ENCODE peak calls at places on chromosomes 3 and 15, in six cellular contexts. B, M, G, X, C and O are unnamed samples.

GRCh38 chr15:25226360-25226759 is 212.5 kb downstream of the UBE3A start:
- DNase-seq in X (no peak), G (no peak), B (no peak), C (no peak), M (no peak), O (no peak)

GRCh38 chr3:98734311-98734710 is 28.8 kb upstream of the ST3GAL6 start:
- DNase-seq in B (no peak), G (no peak), C (no peak), M (no peak), X (no peak), O (peak; percentile 43)

GRCh38 chr3:71548995-71549394 is 34.5 kb downstream of the FOXP1 start:
- DNase-seq in G (no peak), B (no peak), X (no peak), C (no peak), M (no peak), O (no peak)

GRCh38 chr3:52432631-52433030 is 12.3 kb downstream of the SEMA3G start:
- DNase-seq in C (no peak), M (no peak), G (no peak), B (no peak), X (no peak), O (no peak)

GRCh38 chr3:184250167-184250828 is 826 bp downstream of the EEF1AKMT4 start:
- DNase-seq in G (peak; percentile 57), X (peak; percentile 94), C (peak; percentile 91), M (peak; percentile 95), B (peak; percentile 94), O (peak; percentile 88)

GRCh38 chr3:52780298-52780585 is 2.8 kb downstream of the ITIH1 start:
- DNase-seq in G (no peak), X (no peak), C (no peak), B (no peak), M (no peak), O (no peak)

GRCh38 chr3:10389341-10389740 is 68.4 kb upstream of the SEC13 start:
- DNase-seq in C (no peak), M (no peak), G (no peak), X (no peak), B (peak; percentile 76), O (no peak)

GRCh38 chr3:136632625-136633081 is 119.5 kb downstream of the STAG1 start:
- DNase-seq in G (peak; percentile 20), X (no peak), C (no peak), B (no peak), M (no peak), O (no peak)

GRCh38 chr3:49013738-49014660 is 4.4 kb downstream of the DALRD3 start:
- DNase-seq in B (peak; percentile 69), G (no peak), M (peak; percentile 65), C (peak; percentile 61), X (peak; percentile 83), O (peak; percentile 33)

GRCh38 chr15:89163271-89164055 is 57.9 kb downstream of the RLBP1 start:
- DNase-seq in G (no peak), M (no peak), X (no peak), B (no peak), C (no peak), O (no peak)

GRCh38 chr3:196238612-196239190 is 22.4 kb downstream of the SLC51A start:
- DNase-seq in X (no peak), M (no peak), B (no peak), G (no peak), C (no peak), O (no peak)

GRCh38 chr3:158313344-158313927 is 203.5 kb downstream of the RSRC1 start:
- DNase-seq in M (peak; percentile 15), G (peak; percentile 6), X (peak; percentile 53), C (no peak), B (peak; percentile 52), O (peak; percentile 39)

GRCh38 chr15:69008056-69008455 is 6.4 kb upstream of the NOX5 start:
- DNase-seq in M (no peak), B (no peak), C (no peak), G (no peak), X (no peak), O (no peak)

GRCh38 chr3:126567696-126568438 is 9.1 kb upstream of the C3orf22 start:
- DNase-seq in M (no peak), G (no peak), X (no peak), B (no peak), C (no peak), O (no peak)

GRCh38 chr15:66721501-66721937 is 19.5 kb downstream of the SMAD6 start:
- DNase-seq in M (no peak), X (no peak), G (no peak), B (no peak), C (no peak), O (no peak)

GRCh38 chr15:27774638-27775037 is 324.5 kb downstream of the OCA2 start:
- DNase-seq in G (no peak), C (no peak), B (no peak), X (no peak), M (no peak), O (no peak)

GRCh38 chr3:42123012-42123581 is 31.9 kb downstream of the TRAK1 start:
- DNase-seq in C (no peak), G (no peak), X (peak; percentile 82), M (no peak), B (no peak), O (no peak)

GRCh38 chr3:9744162-9744561 is 5.6 kb upstream of the OGG1 start:
- DNase-seq in X (no peak), M (no peak), G (no peak), B (no peak), C (no peak), O (no peak)

GRCh38 chr3:61688307-61688695 is 126.9 kb downstream of the PTPRG start:
- DNase-seq in G (no peak), X (no peak), C (no peak), B (no peak), M (no peak), O (no peak)

GRCh38 chr3:61687206-61687605 is 125.8 kb downstream of the PTPRG start:
- DNase-seq in X (no peak), C (no peak), G (no peak), B (no peak), M (no peak), O (no peak)

GRCh38 chr3:61686228-61686648 is 124.9 kb downstream of the PTPRG start:
- DNase-seq in C (no peak), X (no peak), G (no peak), M (no peak), B (no peak), O (no peak)

GRCh38 chr3:61685755-61686154 is 124.4 kb downstream of the PTPRG start:
- DNase-seq in M (no peak), B (no peak), G (no peak), C (no peak), X (no peak), O (no peak)

GRCh38 chr3:61687663-61688306 is 126.4 kb downstream of the PTPRG start:
- DNase-seq in B (no peak), C (no peak), M (no peak), X (no peak), G (no peak), O (no peak)
- H3K4me3 ChIP-seq in B (no peak overlapping the region), C (no peak overlapping the region), M (no peak overlapping the region), X (no peak overlapping the region), G (no peak overlapping the region), O (no peak overlapping the region)

GRCh38 chr3:89795506-89795905 is 688.1 kb downstream of the EPHA3 start:
- DNase-seq in M (no peak), G (no peak), X (no peak), C (no peak), B (no peak), O (no peak)
- TF ChIP-seq CTCF in M (no peak), G (no peak), X (no peak), C (no peak), B (no peak), O (no peak)

DNA sequence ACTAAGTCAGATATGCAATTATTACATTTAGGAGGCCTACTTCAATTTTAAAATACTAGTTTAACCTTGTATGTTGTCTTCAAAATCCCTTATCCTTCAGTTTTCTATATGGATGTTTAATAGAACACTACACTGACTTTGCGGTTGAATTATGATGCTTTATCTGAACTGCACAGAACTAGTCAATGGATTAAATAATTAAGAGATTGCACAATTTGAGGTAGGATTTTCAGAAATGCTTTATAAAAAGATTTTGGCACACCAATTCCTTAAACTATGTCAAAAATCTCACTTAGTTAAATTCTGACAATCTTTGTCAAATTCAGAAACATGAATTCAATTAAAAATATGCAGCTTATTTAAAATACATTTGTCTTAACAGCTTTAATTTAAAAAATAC is 28.1 kb downstream of the ATOSA start:
- DNase-seq in B (no peak), M (no peak), C (no peak), G (no peak), X (no peak), O (no peak)
- H3K4me3 ChIP-seq in B (no peak overlapping the region), M (no peak overlapping the region), C (no peak overlapping the region), G (peak overlapping the region; percentile 62), X (peak overlapping the region; percentile 37), O (no peak overlapping the region)

GRCh38 chr15:42490743-42491539 is at the start of gene ZNF106:
- DNase-seq in B (peak; percentile 94), X (peak; percentile 94), M (peak; percentile 88), G (peak; percentile 84), C (peak; percentile 85), O (peak; percentile 94)
- TF ChIP-seq CTCF in B (peak; percentile 52), X (no peak), M (no peak), G (no peak), C (no peak), O (no peak)

DNA sequence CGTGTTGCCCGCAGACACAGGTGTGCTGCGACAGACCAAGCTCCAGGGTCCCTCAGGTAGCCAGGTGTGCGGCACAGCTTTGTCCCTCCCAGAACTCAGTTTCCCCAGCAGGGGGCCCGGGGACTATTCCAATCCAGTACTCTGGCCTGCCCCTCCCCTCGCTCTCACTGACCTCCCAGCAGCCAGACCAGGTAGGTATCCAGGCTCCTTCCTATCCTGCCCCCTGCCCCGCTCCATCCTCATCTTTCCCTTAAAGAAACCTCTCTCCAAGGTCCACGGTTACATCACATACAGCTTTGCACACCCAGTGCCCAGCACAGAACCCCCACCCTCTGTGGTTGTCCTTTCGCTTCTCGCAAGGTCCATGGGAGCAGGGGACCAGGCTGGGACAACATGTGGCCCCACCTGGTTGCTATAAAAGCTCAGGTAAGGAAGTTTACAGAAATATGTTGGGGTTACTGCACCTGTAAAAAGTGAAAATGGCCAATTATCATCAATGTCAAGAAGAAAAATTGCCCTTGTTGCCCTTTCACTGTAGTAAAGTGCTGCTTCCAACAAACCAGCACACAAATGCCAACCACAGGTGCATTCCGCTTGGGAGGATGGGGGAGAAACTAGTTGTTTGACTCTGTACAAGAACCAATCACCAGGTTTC is 7.3 kb upstream of the CYP11A1 start:
- DNase-seq in G (no peak), C (no peak), X (no peak), M (no peak), B (no peak), O (no peak)
- H3K4me3 ChIP-seq in G (peak overlapping the region; percentile 73), C (peak overlapping the region; percentile 96), X (peak overlapping the region; percentile 15), M (no peak overlapping the region), B (peak overlapping the region; percentile 71), O (peak overlapping the region; percentile 78)

GRCh38 chr15:23497710-23498111 is 50.7 kb upstream of the GOLGA6L2 start:
- DNase-seq in C (no peak), M (no peak), G (no peak), B (peak; percentile 12), X (peak; percentile 6), O (peak; percentile 7)
- TF ChIP-seq CTCF in C (no peak), M (no peak), G (peak; percentile 41), B (peak; percentile 79), X (peak; percentile 36), O (peak; percentile 51)

GRCh38 chr3:100492059-100492809 is at the start of gene TMEM45A:
- DNase-seq in B (peak; percentile 5), M (peak; percentile 74), C (peak; percentile 67), X (peak; percentile 95), G (peak; percentile 89), O (peak; percentile 98)
- H3K4me3 ChIP-seq in B (no peak within 1 kb of the TSS), M (peak within 1 kb of the TSS; percentile 62), C (peak within 1 kb of the TSS; percentile 64), X (peak within 1 kb of the TSS; percentile 91), G (peak within 1 kb of the TSS; percentile 75), O (peak within 1 kb of the TSS; percentile 71)